ENCODE peak calls at places on chromosomes 16 and 17, in five cellular contexts. V is SK-MEL-5; X is T-helper 1 cell; F is activated gamma-delta T cell treated with anti-CD3 and anti-CD28 coated beads, Interleukin-2, amount 50 U/mL, for 16 hours; Q is LHCN-M2. Y is an unnamed sample.

GRCh38 chr17:64354396-64354795 is 36.3 kb downstream of the PECAM1 start:
- DNase-seq in V (no peak), X (no peak), F (no peak), Q (peak), Y (no peak)

GRCh38 chr16:85984947-85985451 is 86.0 kb downstream of the IRF8 start:
- DNase-seq in V (no peak), X (no peak), F (no peak), Q (no peak), Y (no peak)

GRCh38 chr17:40850287-40850972 is 16.6 kb downstream of the KRT12 start:
- DNase-seq in V (no peak), X (no peak), F (no peak), Q (peak), Y (no peak)

GRCh38 chr17:74870512-74870911 is 2.3 kb downstream of the FDXR start:
- DNase-seq in V (no peak), X (no peak), F (no peak), Q (peak), Y (peak)

GRCh38 chr16:89256651-89257254 is 39.2 kb downstream of the ZNF778 start:
- DNase-seq in V (no peak), X (peak), F (peak), Q (peak), Y (no peak)

GRCh38 chr16:1812732-1813163 is 13.9 kb downstream of the HAGH start:
- DNase-seq in V (peak), X (no peak), F (peak), Q (peak), Y (peak)

GRCh38 chr17:76772842-76773521 is 35.1 kb downstream of the MFSD11 start:
- DNase-seq in V (no peak), X (peak), F (peak), Q (peak), Y (peak)

GRCh38 chr17:9434502-9435113 is 141.0 kb downstream of the STX8 start:
- DNase-seq in V (no peak), X (no peak), F (no peak), Q (no peak), Y (peak)

GRCh38 chr16:84614075-84614474 is 3.8 kb downstream of the COTL1 start:
- DNase-seq in V (no peak), X (no peak), F (no peak), Q (no peak), Y (no peak)

Y was measured in SJCRH30.